ENCODE peak calls at places on chromosome 3, in six cellular contexts. K, X, P, E, Q and A are unnamed samples.

GRCh38 chr3:73622135-73622534 is 2.6 kb downstream of the PDZRN3 start:
- DNase-seq in P (no peak), Q (peak; percentile 78), E (peak; percentile 45), K (peak; percentile 67), X (peak; percentile 60), A (peak; percentile 82)

GRCh38 chr3:71436337-71436736 is 147.2 kb downstream of the FOXP1 start:
- DNase-seq in Q (no peak), K (no peak), E (no peak), P (no peak), X (no peak), A (peak; percentile 92)

GRCh38 chr3:110193114-110193513 is 855.8 kb upstream of the DPPA4 start:
- DNase-seq in E (no peak), K (no peak), Q (no peak), P (no peak), X (no peak), A (no peak)

GRCh38 chr3:122392868-122393844 is 9.2 kb downstream of the FAM162A start:
- DNase-seq in Q (no peak), K (peak; percentile 64), X (no peak), P (peak; percentile 55), E (no peak), A (peak; percentile 60)

GRCh38 chr3:134708025-134708597 is 57.3 kb upstream of the KY start:
- DNase-seq in P (no peak), X (no peak), K (no peak), E (no peak), Q (no peak), A (peak; percentile 83)

GRCh38 chr3:183464480-183464879 is 36.1 kb upstream of the MCF2L2 start:
- DNase-seq in E (no peak), K (no peak), X (no peak), P (no peak), Q (no peak), A (no peak)

GRCh38 chr3:173306110-173306509 is 91.4 kb upstream of the NLGN1 start:
- DNase-seq in P (no peak), X (no peak), Q (no peak), K (no peak), E (no peak), A (no peak)

GRCh38 chr3:143302638-143303171 is 183.1 kb downstream of the CHST2 start:
- DNase-seq in Q (peak; percentile 58), K (peak; percentile 52), E (peak; percentile 41), X (no peak), P (no peak), A (peak; percentile 67)

GRCh38 chr3:13207578-13207922 is 134.3 kb upstream of the IQSEC1 start:
- DNase-seq in K (no peak), Q (no peak), P (no peak), E (no peak), X (peak; percentile 59), A (peak; percentile 52)

GRCh38 chr3:197021729-197022404 is 7.8 kb downstream of the MELTF start:
- DNase-seq in X (no peak), P (no peak), E (no peak), K (no peak), Q (no peak), A (peak; percentile 68)

GRCh38 chr3:157129782-157130137 is 30.2 kb downstream of the CCNL1 start:
- DNase-seq in Q (no peak), E (no peak), P (no peak), K (no peak), X (no peak), A (peak; percentile 49)

GRCh38 chr3:153595186-153595815 is 433.3 kb downstream of the RAP2B start:
- DNase-seq in Q (no peak), K (peak; percentile 45), X (no peak), P (peak; percentile 24), E (no peak), A (no peak)

GRCh38 chr3:42694366-42694765 is 8.2 kb downstream of the HHATL start:
- DNase-seq in K (no peak), Q (no peak), X (no peak), E (no peak), P (no peak), A (peak; percentile 56)

GRCh38 chr3:122977645-122978466 is 49.7 kb downstream of the SEMA5B start:
- DNase-seq in E (peak; percentile 45), K (peak; percentile 70), Q (peak; percentile 69), P (no peak), X (peak; percentile 77), A (peak; percentile 88)

GRCh38 chr3:192409838-192410683 is 317.3 kb downstream of the FGF12 start:
- DNase-seq in E (no peak), Q (peak; percentile 18), P (no peak), X (no peak), K (peak; percentile 20), A (peak; percentile 68)

GRCh38 chr3:124258057-124258500 is 266.2 kb upstream of the ROPN1 start:
- DNase-seq in X (no peak), K (peak; percentile 87), E (no peak), P (no peak), Q (no peak), A (peak; percentile 81)

GRCh38 chr3:13309004-13309403 is 111.1 kb downstream of the NUP210 start:
- DNase-seq in X (no peak), Q (no peak), P (no peak), K (no peak), E (no peak), A (peak; percentile 50)

GRCh38 chr3:52798376-52798977 is 3.9 kb downstream of the ITIH3 start:
- DNase-seq in P (no peak), K (no peak), X (no peak), E (no peak), Q (no peak), A (peak; percentile 87)
- H3K4me3 ChIP-seq in P (no peak overlapping the region), K (no peak overlapping the region), X (no peak overlapping the region), E (no peak overlapping the region), Q (no peak overlapping the region), A (no peak overlapping the region)

DNA sequence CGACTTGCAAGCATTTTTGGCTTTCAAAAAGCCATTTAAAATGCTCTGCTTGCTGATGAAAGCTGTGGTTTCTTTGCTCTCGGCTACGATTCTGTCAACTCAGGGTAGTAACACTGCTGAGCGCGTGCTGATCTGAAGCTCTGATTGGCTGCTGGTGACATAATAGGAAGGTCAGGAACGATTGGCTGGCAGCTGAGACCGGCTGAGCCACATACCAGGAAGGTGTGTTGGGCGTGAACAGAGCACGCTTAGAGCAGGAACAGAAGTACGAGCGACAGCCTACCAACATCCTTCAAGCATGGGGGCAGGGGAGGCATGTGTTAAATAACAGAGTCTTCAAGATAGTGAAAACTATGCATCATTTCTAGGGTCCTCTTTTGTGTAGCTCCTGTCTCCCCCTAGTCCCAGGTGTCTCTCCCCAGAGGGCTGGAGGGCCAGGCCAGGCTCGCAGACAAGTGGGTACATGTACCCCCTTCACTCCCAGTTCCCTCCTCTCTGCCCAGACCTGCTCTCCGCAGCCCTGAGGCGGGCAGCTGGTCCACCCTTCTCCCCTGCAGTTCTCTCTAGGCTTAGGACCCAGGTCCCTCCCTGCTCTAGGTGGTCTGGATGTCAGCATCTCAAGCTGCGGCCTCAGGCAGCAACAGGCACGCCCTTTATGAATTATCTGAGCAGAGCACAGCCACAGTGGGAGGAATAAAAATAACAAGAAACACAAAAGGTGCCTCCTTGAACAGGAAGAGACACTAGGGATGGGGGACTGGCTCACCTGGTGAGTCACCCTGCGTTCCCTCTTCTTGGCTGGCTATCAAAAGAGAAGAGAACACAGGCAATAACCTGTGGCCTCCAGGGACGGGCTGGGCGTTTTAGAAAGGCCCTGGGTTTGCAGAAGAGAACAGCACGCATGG is 76.0 kb downstream of the TAMM41 start:
- DNase-seq in X (peak; percentile 88), P (peak; percentile 90), K (peak; percentile 67), E (peak; percentile 56), Q (peak; percentile 29), A (peak; percentile 94)
- H3K27ac ChIP-seq in X (no peak overlapping the region), P (peak overlapping the region; percentile 36), K (no peak overlapping the region), E (no peak overlapping the region), Q (no peak overlapping the region), A (no peak overlapping the region)

GRCh38 chr3:176055851-176056250 is 1141.4 kb downstream of the TBL1XR1 start:
- DNase-seq in X (no peak), Q (no peak), P (no peak), E (no peak), K (no peak), A (no peak)

DNA sequence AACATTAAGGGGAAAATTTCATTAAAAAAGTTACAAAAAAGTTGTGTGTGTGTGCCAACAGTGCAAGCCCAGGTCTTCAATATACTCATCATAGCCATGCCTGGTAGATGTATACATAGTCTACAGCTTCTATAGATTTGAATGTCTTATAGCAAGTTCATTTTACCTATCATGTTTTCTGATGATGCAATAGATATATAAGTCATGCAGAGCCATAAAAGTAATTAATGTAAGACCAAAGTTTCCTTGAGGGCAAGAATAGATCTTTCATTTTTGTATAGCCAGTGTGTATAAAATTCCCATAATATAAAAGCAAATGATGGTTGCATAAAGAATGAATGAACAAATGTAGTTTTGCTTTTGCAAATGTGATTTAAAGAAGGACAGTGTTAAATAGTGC is 1138.4 kb downstream of the TBL1XR1 start:
- DNase-seq in P (no peak), X (no peak), Q (no peak), E (no peak), K (no peak), A (peak; percentile 15)
- H3K4me3 ChIP-seq in P (no peak overlapping the region), X (no peak overlapping the region), Q (no peak overlapping the region), E (no peak overlapping the region), K (no peak overlapping the region), A (no peak overlapping the region)

DNA sequence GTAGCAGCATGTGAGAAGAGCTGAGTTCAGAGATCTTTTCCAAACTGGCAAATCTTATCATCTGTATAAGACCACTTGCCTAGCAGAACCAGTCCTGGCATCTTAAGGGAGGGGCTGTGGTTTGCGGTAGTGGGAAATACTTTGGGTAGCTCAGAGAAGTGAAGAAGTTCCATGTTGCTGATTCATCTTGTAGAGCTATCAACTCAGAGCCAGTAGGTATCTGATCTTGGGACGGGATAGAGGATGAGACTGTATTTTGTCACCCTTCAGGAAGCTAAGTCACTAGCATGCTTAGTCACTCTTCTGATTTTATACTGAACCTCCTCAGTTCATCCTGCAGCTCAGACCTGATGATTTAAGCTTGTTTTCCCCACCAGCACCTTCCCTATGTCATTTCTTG is 211.4 kb downstream of the NR1D2 start:
- DNase-seq in Q (no peak), E (no peak), K (peak; percentile 77), X (no peak), P (no peak), A (no peak)
- H3K27ac ChIP-seq in Q (no peak overlapping the region), E (no peak overlapping the region), K (peak overlapping the region; percentile 75), X (no peak overlapping the region), P (no peak overlapping the region), A (no peak overlapping the region)

DNA sequence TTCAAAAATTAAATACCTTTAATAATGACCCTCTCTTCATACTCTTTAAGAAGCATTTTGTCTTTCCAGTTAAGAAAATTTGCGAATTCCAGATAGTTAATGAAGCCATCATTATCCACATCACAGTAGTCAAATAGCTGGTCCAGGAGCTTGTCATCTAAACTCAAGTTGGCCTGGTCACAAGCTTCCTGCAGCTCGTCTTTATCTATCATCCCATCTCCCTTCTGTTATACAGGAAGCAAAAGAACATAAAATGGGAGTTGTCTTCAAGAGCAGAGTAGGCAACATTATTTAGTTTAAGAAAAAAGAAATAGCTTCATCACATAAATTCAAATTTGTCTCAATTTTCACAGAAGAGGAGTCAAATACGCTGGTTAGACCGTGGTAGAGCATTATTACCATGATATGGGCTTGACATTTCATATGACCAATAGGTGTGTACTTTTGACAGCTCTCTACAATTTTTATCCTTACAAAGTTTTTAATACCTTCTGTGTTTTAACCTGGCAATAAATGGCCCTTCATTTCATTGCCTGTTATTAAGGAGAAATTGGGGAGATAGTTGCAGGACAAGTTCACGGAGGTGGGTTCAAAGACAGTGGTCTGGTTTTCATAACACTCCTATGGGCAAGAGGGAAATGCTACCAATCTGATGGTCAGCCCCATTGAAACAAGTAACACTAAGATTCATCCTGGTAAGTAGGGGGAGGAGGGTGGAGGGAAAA is 45.4 kb downstream of the EFHB start:
- DNase-seq in K (peak; percentile 29), E (no peak), P (no peak), Q (no peak), X (no peak), A (no peak)
- H3K4me3 ChIP-seq in K (no peak overlapping the region), E (no peak overlapping the region), P (no peak overlapping the region), Q (peak overlapping the region; percentile 42), X (peak overlapping the region; percentile 34), A (peak overlapping the region; percentile 23)

GRCh38 chr3:87318609-87319008 is 42.2 kb upstream of the POU1F1 start:
- DNase-seq in K (no peak), E (no peak), X (no peak), P (no peak), Q (no peak), A (no peak)
- H3K27ac ChIP-seq in K (no peak overlapping the region), E (no peak overlapping the region), X (no peak overlapping the region), P (no peak overlapping the region), Q (no peak overlapping the region), A (no peak overlapping the region)